ENCODE peak calls at places on chromosomes 13 and 19, in six cellular contexts. M, I, N, C, H and G are unnamed samples. For H3K36me3, the result is how much of the 10 kb centered on the place peaks cover.

GRCh38 chr13:26540319-26540718 is 17.2 kb upstream of the WASF3 start:
- DNase-seq in M (no peak), I (peak), N (no peak), C (no peak), H (no peak), G (no peak)

GRCh38 chr13:95480131-95480545 is 72.4 kb upstream of the CLDN10 start:
- DNase-seq in M (no peak), I (no peak), N (no peak), C (no peak), H (no peak), G (no peak)

GRCh38 chr19:31639306-31639705 is 290.1 kb upstream of the TSHZ3 start:
- DNase-seq in M (no peak), I (no peak), N (no peak), C (peak), H (no peak), G (no peak)

GRCh38 chr13:99577934-99578917 is 77.0 kb downstream of the TM9SF2 start:
- DNase-seq in M (no peak), I (peak), N (no peak), C (peak), H (no peak), G (no peak)

GRCh38 chr13:76969488-76970365 is 21.4 kb downstream of the ACOD1 start:
- DNase-seq in M (no peak), I (peak), N (no peak), C (no peak), H (no peak), G (no peak)

GRCh38 chr19:3880471-3881271 is at the start of gene ATCAY:
- DNase-seq in M (no peak), I (no peak), N (no peak), C (no peak), H (no peak), G (no peak)

GRCh38 chr19:4516939-4517300 is 1.4 kb downstream of the PLIN4 start:
- DNase-seq in M (no peak), I (no peak), N (no peak), C (no peak), H (no peak), G (no peak)

GRCh38 chr13:106063591-106064308 is 471.7 kb downstream of the EFNB2 start:
- DNase-seq in M (no peak), I (peak), N (no peak), C (peak), H (no peak), G (no peak)

GRCh38 chr13:65470781-65471180 is 1759.4 kb downstream of the PCDH9 start:
- DNase-seq in M (no peak), I (peak), N (no peak), C (peak), H (no peak), G (no peak)

GRCh38 chr13:111115841-111116500 is 861 bp downstream of the ARHGEF7 start:
- DNase-seq in M (no peak), I (peak), N (no peak), C (peak), H (no peak), G (no peak)

GRCh38 chr13:19597523-19597922 is 35.9 kb upstream of the MPHOSPH8 start:
- DNase-seq in M (no peak), I (peak), N (no peak), C (peak), H (no peak), G (no peak)

GRCh38 chr19:1675633-1676350 is 23.4 kb upstream of the TCF3 start:
- DNase-seq in M (peak), I (peak), N (no peak), C (no peak), H (no peak), G (peak)

GRCh38 chr13:113407531-113408393 is 43.8 kb upstream of the GRTP1 start:
- DNase-seq in M (peak), I (no peak), N (peak), C (no peak), H (no peak), G (no peak)

GRCh38 chr19:19606021-19606420 is 12.5 kb downstream of the PBX4 start:
- DNase-seq in M (peak), I (no peak), N (no peak), C (no peak), H (peak), G (no peak)

GRCh38 chr19:8158411-8159074 is 9.2 kb upstream of the FBN3 start:
- DNase-seq in M (no peak), I (peak), N (no peak), C (peak), H (peak), G (peak)

GRCh38 chr13:113951246-113951999 is 22.5 kb downstream of the C13orf46 start:
- DNase-seq in M (peak), I (peak), N (no peak), C (peak), H (peak), G (peak)

GRCh38 chr19:16180611-16181010 is 4.6 kb upstream of the FAM32A start:
- DNase-seq in M (no peak), I (peak), N (no peak), C (peak), H (no peak), G (no peak)

GRCh38 chr13:34145061-34145460 is 327.1 kb downstream of the RFC3 start:
- DNase-seq in M (no peak), I (no peak), N (no peak), C (no peak), H (no peak), G (no peak)

GRCh38 chr19:16541526-16542044 is 652 bp downstream of the CHERP start:
- DNase-seq in M (no peak), I (no peak), N (no peak), C (no peak), H (no peak), G (no peak)

GRCh38 chr19:10991521-10992081 is 30.8 kb downstream of the SMARCA4 start:
- DNase-seq in M (no peak), I (no peak), N (no peak), C (no peak), H (no peak), G (no peak)

GRCh38 chr19:10987621-10988297 is 26.9 kb downstream of the SMARCA4 start:
- DNase-seq in M (no peak), I (no peak), N (no peak), C (no peak), H (no peak), G (no peak)

GRCh38 chr19:10988921-10989320 is 28.1 kb downstream of the SMARCA4 start:
- DNase-seq in M (no peak), I (no peak), N (no peak), C (no peak), H (no peak), G (no peak)

GRCh38 chr19:10988380-10988779 is 27.6 kb downstream of the SMARCA4 start:
- DNase-seq in M (no peak), I (no peak), N (no peak), C (no peak), H (no peak), G (no peak)

DNA sequence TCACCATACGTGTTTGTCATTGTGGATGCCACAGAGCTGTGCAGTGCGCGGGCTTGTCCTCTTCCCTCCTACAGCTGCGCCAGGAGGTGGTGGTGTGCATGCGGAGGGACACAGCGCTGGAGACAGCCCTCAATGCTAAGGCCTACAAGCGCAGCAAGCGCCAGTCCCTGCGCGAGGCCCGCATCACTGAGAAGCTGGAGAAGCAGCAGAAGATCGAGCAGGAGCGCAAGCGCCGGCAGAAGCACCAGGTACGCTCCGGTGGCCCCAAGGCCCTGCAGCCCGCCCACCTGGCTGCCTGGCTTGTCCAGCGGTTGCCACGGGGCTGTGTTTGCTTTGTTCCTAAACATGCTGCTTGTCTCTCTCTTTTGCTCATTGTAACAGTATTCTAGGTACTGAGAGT is 30.2 kb downstream of the SMARCA4 start:
- DNase-seq in M (no peak), I (no peak), N (no peak), C (no peak), H (no peak), G (no peak)
- H3K36me3 ChIP-seq in M (under half), I (half or more), N (half or more), C (under half), H (under half), G (half or more)

DNA sequence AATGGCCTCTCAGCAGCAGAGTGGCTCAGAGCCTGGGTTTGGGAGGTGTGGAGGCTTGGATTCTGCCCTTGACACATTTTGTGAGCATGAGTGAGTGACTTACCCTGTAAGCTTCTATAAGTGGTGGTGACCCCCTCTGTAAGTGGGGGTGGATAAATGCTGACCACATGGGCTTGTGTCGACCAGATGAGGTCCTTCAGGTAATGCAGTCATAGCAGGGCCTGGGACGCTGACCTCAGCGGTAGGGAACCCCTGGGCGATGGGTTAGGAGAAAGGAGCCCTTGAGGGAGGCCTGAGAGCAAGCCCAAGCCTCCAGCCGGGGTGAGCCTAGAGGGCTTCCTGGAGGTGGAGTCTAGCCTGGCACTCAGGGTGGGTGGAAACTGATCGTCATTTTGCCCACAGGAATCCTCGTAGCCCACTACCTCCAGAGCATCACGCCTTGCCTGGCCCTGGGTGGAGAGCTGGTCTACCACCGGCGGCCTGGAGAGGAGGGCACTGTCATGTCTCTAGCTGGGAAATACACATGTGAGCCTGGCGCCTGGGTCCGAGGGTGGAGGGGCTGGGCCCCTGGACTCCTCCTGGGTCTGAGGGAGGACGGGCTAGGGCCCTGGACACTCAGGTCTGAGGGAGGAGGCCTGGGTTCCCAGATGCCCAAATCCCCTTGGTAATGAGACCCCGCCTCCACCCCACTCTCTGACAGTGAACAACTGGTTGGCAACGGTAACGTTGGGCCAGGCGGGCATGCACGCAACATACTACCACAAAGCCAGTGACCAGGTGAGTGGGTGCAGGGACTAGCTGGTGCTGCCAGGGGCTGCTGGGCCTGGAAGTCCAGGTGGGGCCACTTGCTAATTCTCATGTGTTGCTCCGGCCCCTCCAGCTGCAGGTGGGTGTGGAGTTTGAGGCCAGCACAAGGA is 5.0 kb upstream of the APOE start:
- DNase-seq in M (no peak), I (no peak), N (no peak), C (no peak), H (no peak), G (no peak)
- H3K36me3 ChIP-seq in M (under half), I (half or more), N (half or more), C (under half), H (under half), G (under half)

GRCh38 chr19:49879243-49879960 is 1.9 kb downstream of the TBC1D17 start:
- DNase-seq in M (peak), I (no peak), N (no peak), C (no peak), H (no peak), G (peak)
- H3K36me3 ChIP-seq in M (under half), I (half or more), N (under half), C (under half), H (under half), G (under half)

GRCh38 chr19:33679696-33680095 is 57.9 kb downstream of the CHST8 start:
- DNase-seq in M (no peak), I (no peak), N (no peak), C (no peak), H (no peak), G (no peak)
- H3K36me3 ChIP-seq in M (under half), I (under half), N (under half), C (under half), H (under half), G (under half)

GRCh38 chr19:47503823-47504145 is 11.1 kb downstream of the NAPA start:
- DNase-seq in M (no peak), I (no peak), N (no peak), C (no peak), H (no peak), G (no peak)

GRCh38 chr19:47503130-47503822 is 11.6 kb downstream of the NAPA start:
- DNase-seq in M (peak), I (no peak), N (no peak), C (no peak), H (no peak), G (no peak)

GRCh38 chr19:47506459-47506858 is 8.4 kb downstream of the NAPA start:
- DNase-seq in M (peak), I (no peak), N (no peak), C (no peak), H (no peak), G (peak)

GRCh38 chr19:47507031-47507430 is 7.8 kb downstream of the NAPA start:
- DNase-seq in M (peak), I (no peak), N (no peak), C (no peak), H (no peak), G (no peak)

DNA sequence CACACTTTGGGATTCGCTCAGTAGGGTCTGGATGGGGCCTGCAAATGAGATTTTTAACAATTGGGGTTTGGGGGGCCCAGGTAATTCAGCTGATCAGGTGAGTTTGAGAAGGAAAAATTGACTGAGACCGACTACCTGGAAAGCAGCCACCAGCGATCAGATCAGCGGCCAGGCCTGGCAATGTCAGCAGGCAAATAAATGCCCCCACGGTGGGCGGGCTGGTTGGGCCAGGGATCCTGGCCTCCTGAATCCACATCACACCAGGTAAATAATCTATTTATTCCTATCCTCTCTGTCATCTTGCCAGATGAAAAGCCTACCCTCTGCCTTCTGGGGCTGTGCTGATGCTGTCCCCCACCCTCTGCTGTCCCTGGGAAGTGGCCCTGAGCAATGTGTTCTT is 9.4 kb downstream of the NAPA start:
- DNase-seq in M (peak), I (no peak), N (no peak), C (no peak), H (no peak), G (no peak)
- H3K36me3 ChIP-seq in M (under half), I (under half), N (under half), C (under half), H (under half), G (under half)

DNA sequence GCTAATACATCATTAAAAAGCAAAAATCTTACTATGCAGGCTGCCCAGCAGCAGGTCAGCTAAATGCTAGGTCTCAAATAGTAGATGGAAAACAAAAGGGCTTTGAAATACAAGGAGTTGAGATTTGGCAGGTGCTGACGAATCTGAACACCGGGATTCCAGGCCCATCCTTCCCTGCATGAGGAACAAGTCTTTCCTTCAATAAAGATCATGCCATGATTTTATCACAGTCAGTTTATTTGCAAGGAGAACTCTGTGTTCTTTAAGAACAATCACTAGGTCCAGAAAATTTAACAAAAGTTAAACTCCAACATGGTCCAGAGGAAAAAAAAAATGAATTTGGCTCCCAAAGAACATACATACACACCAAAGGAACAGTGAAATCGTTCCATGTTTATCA is 551.4 kb downstream of the SLITRK6 start:
- DNase-seq in M (no peak), I (no peak), N (no peak), C (no peak), H (no peak), G (no peak)
- H3K36me3 ChIP-seq in M (under half), I (under half), N (under half), C (under half), H (under half), G (under half)

GRCh38 chr19:35766571-35767104 is 8.7 kb downstream of the PROSER3 start:
- DNase-seq in M (no peak), I (no peak), N (no peak), C (no peak), H (no peak), G (no peak)

GRCh38 chr19:35760711-35761349 is 2.9 kb downstream of the PROSER3 start:
- DNase-seq in M (no peak), I (no peak), N (no peak), C (no peak), H (no peak), G (no peak)

GRCh38 chr19:35768082-35768421 is 7.3 kb upstream of the ARHGAP33 start:
- DNase-seq in M (no peak), I (no peak), N (peak), C (no peak), H (no peak), G (no peak)

GRCh38 chr19:35767288-35768081 is 7.9 kb upstream of the ARHGAP33 start:
- DNase-seq in M (no peak), I (no peak), N (peak), C (no peak), H (no peak), G (peak)

DNA sequence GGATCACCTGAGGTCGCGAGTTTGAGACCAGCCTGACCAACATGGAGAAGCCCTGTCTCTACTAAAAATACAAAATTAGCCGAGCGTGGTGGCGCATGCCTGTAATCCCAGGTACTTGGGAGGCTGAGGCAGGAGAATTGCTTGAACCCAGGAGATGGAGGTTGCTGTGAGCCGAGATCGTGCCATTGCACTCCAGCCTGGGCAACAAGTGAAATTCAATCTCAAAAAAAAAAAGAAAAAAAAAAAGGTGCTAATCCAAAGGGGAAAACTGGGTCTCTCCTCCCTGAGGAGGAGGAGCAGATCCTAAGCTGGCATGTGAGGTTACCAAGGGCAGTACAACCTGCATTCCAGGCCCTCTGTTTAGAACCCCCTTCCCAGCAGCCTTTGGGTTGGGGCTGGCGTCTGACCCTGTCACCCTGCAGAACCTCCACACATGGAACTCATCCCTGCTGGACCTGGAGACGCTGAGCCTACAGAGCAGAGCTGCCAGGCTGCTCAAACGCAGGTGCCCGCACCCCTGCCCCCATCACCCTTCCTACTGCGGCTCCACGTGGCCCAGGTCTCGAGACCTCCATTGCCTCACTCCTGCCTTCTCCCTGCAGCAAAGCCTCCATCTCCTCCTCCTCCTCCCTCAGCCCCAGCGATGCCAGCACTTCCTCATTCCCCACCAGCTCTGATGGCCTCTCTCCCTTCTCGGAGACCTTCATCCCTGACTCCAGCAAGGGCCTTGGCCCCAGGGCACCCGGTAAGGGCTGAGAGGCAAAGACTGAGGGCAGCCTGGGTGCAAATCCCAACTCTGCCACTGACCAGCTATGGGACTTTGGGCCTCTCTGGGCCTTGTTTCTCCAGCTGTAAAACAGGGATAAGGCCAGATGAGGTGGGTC is 6.7 kb downstream of the PROSER3 start:
- DNase-seq in M (no peak), I (no peak), N (peak), C (no peak), H (no peak), G (no peak)
- H3K36me3 ChIP-seq in M (under half), I (under half), N (under half), C (under half), H (under half), G (under half)

GRCh38 chr13:68697551-68697950 is 1410.1 kb upstream of the ATXN8OS start:
- DNase-seq in M (no peak), I (no peak), N (no peak), C (no peak), H (no peak), G (no peak)

GRCh38 chr13:68692049-68692448 is 1415.6 kb upstream of the ATXN8OS start:
- DNase-seq in M (no peak), I (no peak), N (no peak), C (no peak), H (no peak), G (no peak)

DNA sequence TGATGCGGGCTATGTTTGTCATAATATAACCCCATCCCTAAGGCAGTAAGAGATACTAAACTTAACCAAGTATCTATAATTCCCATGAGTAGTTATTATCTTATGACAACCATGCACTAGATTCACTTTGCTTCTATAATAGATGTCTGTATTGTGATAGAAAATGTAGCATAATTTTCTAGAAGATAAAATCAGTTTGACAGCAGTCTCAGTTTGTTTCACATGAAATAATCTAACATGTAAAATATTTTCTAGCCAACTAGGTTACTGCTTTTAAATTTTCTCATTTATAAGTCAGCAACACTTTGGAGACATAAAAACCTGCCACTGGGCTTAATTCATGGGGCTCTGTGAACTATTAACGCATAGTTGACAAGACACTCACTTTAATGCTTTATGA is 1410.7 kb upstream of the ATXN8OS start:
- DNase-seq in M (no peak), I (no peak), N (no peak), C (no peak), H (no peak), G (no peak)
- H3K36me3 ChIP-seq in M (under half), I (under half), N (under half), C (under half), H (under half), G (under half)